ENCODE peak calls at places on chromosomes 5 and 9, in six cellular contexts. One of them, this sample, is unnamed.

GRCh38 chr5:155129513-155129880 is 115.9 kb downstream of the KIF4B start:
- DNase-seq in heart right ventricle: no peak
- DNase-seq in psoas muscle: no peak
- DNase-seq in Peyer's patch: no peak
- DNase-seq in A673: no peak
- DNase-seq in cardiac muscle cell: no peak
- DNase-seq in this sample: no peak

GRCh38 chr5:61401726-61402125 is 69.7 kb downstream of the ZSWIM6 start:
- DNase-seq in Peyer's patch: no peak
- DNase-seq in A673: no peak
- DNase-seq in psoas muscle: no peak
- DNase-seq in cardiac muscle cell: no peak
- DNase-seq in heart right ventricle: no peak
- DNase-seq in this sample: no peak

GRCh38 chr9:70749066-70749465 is 334.6 kb upstream of the KLF9 start:
- DNase-seq in cardiac muscle cell: no peak
- DNase-seq in heart right ventricle: no peak
- DNase-seq in psoas muscle: no peak
- DNase-seq in Peyer's patch: no peak
- DNase-seq in A673: no peak
- DNase-seq in this sample: no peak

GRCh38 chr5:154673506-154673905 is 81.7 kb upstream of the LARP1 start:
- DNase-seq in heart right ventricle: no peak
- DNase-seq in psoas muscle: no peak
- DNase-seq in cardiac muscle cell: no peak
- DNase-seq in A673: no peak
- DNase-seq in Peyer's patch: no peak
- DNase-seq in this sample: no peak

GRCh38 chr9:75997196-75997595 is 106.7 kb downstream of the PCSK5 start:
- DNase-seq in heart right ventricle: no peak
- DNase-seq in psoas muscle: no peak
- DNase-seq in Peyer's patch: no peak
- DNase-seq in A673: no peak
- DNase-seq in cardiac muscle cell: no peak
- DNase-seq in this sample: no peak

GRCh38 chr5:159195775-159196174 is 13.6 kb downstream of the RNF145 start:
- DNase-seq in Peyer's patch: no peak
- DNase-seq in psoas muscle: no peak
- DNase-seq in A673: no peak
- DNase-seq in cardiac muscle cell: no peak
- DNase-seq in heart right ventricle: no peak
- DNase-seq in this sample: no peak

GRCh38 chr5:132079081-132079480 is 5.5 kb downstream of the CSF2 start:
- DNase-seq in Peyer's patch: no peak
- DNase-seq in A673: no peak
- DNase-seq in psoas muscle: peak; percentile 23
- DNase-seq in heart right ventricle: no peak
- DNase-seq in cardiac muscle cell: no peak
- DNase-seq in this sample: no peak

GRCh38 chr9:36150529-36151305 is 14.2 kb downstream of the GLIPR2 start:
- DNase-seq in Peyer's patch: no peak
- DNase-seq in heart right ventricle: no peak
- DNase-seq in cardiac muscle cell: no peak
- DNase-seq in A673: no peak
- DNase-seq in psoas muscle: peak; percentile 8
- DNase-seq in this sample: no peak

GRCh38 chr5:156326718-156327259 is at the start of gene SGCD:
- DNase-seq in heart right ventricle: peak; percentile 71
- DNase-seq in cardiac muscle cell: peak; percentile 46
- DNase-seq in Peyer's patch: no peak
- DNase-seq in psoas muscle: peak; percentile 88
- DNase-seq in A673: no peak
- DNase-seq in this sample: no peak

GRCh38 chr9:24614070-24614469 is 68.4 kb upstream of the IZUMO3 start:
- DNase-seq in psoas muscle: no peak
- DNase-seq in heart right ventricle: no peak
- DNase-seq in Peyer's patch: no peak
- DNase-seq in cardiac muscle cell: peak; percentile 53
- DNase-seq in A673: no peak
- DNase-seq in this sample: no peak

GRCh38 chr9:111983484-111983908 is 86.9 kb downstream of the UGCG start:
- DNase-seq in psoas muscle: no peak
- DNase-seq in Peyer's patch: peak; percentile 61
- DNase-seq in cardiac muscle cell: no peak
- DNase-seq in heart right ventricle: no peak
- DNase-seq in A673: no peak
- DNase-seq in this sample: no peak

GRCh38 chr9:34079181-34079580 is 30.5 kb upstream of the UBAP2 start:
- DNase-seq in A673: no peak
- DNase-seq in cardiac muscle cell: no peak
- DNase-seq in heart right ventricle: no peak
- DNase-seq in psoas muscle: no peak
- DNase-seq in Peyer's patch: no peak
- DNase-seq in this sample: no peak

GRCh38 chr5:122180863-122181519 is 51.6 kb downstream of the ZNF474 start:
- DNase-seq in Peyer's patch: no peak
- DNase-seq in heart right ventricle: no peak
- DNase-seq in A673: no peak
- DNase-seq in cardiac muscle cell: no peak
- DNase-seq in psoas muscle: no peak
- DNase-seq in this sample: no peak

DNA sequence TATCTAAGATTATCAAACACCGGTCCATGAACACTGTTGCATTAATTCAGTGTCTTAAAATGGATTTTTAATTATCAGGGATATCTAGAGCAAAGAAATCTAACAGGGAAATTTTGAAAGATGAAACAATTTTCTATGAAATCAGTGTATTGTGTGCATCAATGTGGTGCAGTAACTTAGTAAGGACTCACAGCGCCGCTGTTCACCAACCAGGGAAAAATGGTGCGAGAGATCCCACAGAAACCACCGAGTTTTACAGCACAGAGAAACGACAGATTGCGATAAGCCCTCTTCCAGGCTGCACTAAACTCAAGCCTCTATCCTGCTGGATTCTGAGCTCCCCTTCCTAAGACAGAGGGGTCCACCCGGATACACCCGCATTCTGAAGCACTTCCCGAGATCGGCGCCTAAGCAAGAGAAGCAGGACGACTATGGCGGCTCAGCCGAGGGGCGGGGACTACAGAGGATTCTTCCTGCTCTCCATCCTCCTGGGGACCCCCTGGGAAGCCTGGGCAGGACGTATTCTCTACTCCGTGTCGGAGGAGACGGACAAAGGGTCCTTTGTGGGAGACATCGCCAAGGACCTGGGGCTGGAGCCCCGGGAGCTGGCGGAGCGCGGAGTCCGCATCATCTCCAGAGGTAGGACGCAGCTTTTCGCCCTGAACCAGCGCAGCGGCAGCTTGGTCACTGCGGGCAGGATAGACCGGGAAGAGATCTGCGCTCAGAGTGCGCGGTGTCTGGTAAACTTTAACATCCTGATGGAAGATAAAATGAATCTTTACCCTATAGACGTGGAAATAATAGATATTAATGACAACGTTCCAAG is at the start of gene PCDHGA7:
- DNase-seq in psoas muscle: no peak
- DNase-seq in Peyer's patch: no peak
- DNase-seq in cardiac muscle cell: no peak
- DNase-seq in heart right ventricle: no peak
- DNase-seq in A673: peak; percentile 68
- DNase-seq in this sample: no peak
- H3K9me3 ChIP-seq in psoas muscle: no peaks in the 10 kb centered on the region
- H3K9me3 ChIP-seq in Peyer's patch: no peaks in the 10 kb centered on the region
- H3K9me3 ChIP-seq in cardiac muscle cell: no peaks in the 10 kb centered on the region
- H3K9me3 ChIP-seq in heart right ventricle: peaks cover 35% of the 10 kb centered on the region
- H3K9me3 ChIP-seq in A673: peaks cover 47% of the 10 kb centered on the region
- H3K9me3 ChIP-seq in this sample: peaks cover 19% of the 10 kb centered on the region

GRCh38 chr5:103075442-103075841 is 44.5 kb downstream of the GIN1 start:
- DNase-seq in A673: no peak
- DNase-seq in Peyer's patch: no peak
- DNase-seq in cardiac muscle cell: no peak
- DNase-seq in psoas muscle: no peak
- DNase-seq in heart right ventricle: no peak
- DNase-seq in this sample: no peak
- H3K9me3 ChIP-seq in A673: peaks cover 18% of the 10 kb centered on the region
- H3K9me3 ChIP-seq in Peyer's patch: no peaks in the 10 kb centered on the region
- H3K9me3 ChIP-seq in cardiac muscle cell: no peaks in the 10 kb centered on the region
- H3K9me3 ChIP-seq in psoas muscle: peaks cover 52% of the 10 kb centered on the region
- H3K9me3 ChIP-seq in heart right ventricle: peaks cover 39% of the 10 kb centered on the region
- H3K9me3 ChIP-seq in this sample: peaks cover 2% of the 10 kb centered on the region

GRCh38 chr9:61670616-61671015 is 480.8 kb downstream of the SPATA31A7 start:
- DNase-seq in heart right ventricle: no peak
- DNase-seq in cardiac muscle cell: no peak
- DNase-seq in Peyer's patch: peak; percentile 7
- DNase-seq in psoas muscle: no peak
- DNase-seq in A673: no peak
- DNase-seq in this sample: no peak
- H3K9me3 ChIP-seq in heart right ventricle: no peaks in the 10 kb centered on the region
- H3K9me3 ChIP-seq in cardiac muscle cell: no peaks in the 10 kb centered on the region
- H3K9me3 ChIP-seq in Peyer's patch: no peaks in the 10 kb centered on the region
- H3K9me3 ChIP-seq in psoas muscle: no peaks in the 10 kb centered on the region
- H3K9me3 ChIP-seq in A673: peaks cover 18% of the 10 kb centered on the region
- H3K9me3 ChIP-seq in this sample: no peaks in the 10 kb centered on the region

GRCh38 chr5:150901446-150901845 is 3.3 kb downstream of the ZNF300 start:
- DNase-seq in Peyer's patch: no peak
- DNase-seq in heart right ventricle: no peak
- DNase-seq in A673: no peak
- DNase-seq in psoas muscle: no peak
- DNase-seq in cardiac muscle cell: no peak
- DNase-seq in this sample: no peak
- H3K9me3 ChIP-seq in Peyer's patch: no peaks in the 10 kb centered on the region
- H3K9me3 ChIP-seq in heart right ventricle: peaks cover 65% of the 10 kb centered on the region
- H3K9me3 ChIP-seq in A673: peaks cover 72% of the 10 kb centered on the region
- H3K9me3 ChIP-seq in psoas muscle: peaks cover 69% of the 10 kb centered on the region
- H3K9me3 ChIP-seq in cardiac muscle cell: no peaks in the 10 kb centered on the region
- H3K9me3 ChIP-seq in this sample: peaks cover 13% of the 10 kb centered on the region

GRCh38 chr5:138650196-138650595 is 75.0 kb upstream of the HSPA9 start:
- DNase-seq in cardiac muscle cell: no peak
- DNase-seq in A673: no peak
- DNase-seq in psoas muscle: no peak
- DNase-seq in heart right ventricle: no peak
- DNase-seq in Peyer's patch: no peak
- DNase-seq in this sample: no peak

GRCh38 chr5:138649316-138649720 is 74.1 kb upstream of the HSPA9 start:
- DNase-seq in heart right ventricle: no peak
- DNase-seq in psoas muscle: no peak
- DNase-seq in cardiac muscle cell: no peak
- DNase-seq in A673: peak; percentile 69
- DNase-seq in Peyer's patch: no peak
- DNase-seq in this sample: no peak

GRCh38 chr5:138649775-138650174 is 74.6 kb upstream of the HSPA9 start:
- DNase-seq in psoas muscle: no peak
- DNase-seq in Peyer's patch: no peak
- DNase-seq in A673: peak; percentile 29
- DNase-seq in cardiac muscle cell: no peak
- DNase-seq in heart right ventricle: no peak
- DNase-seq in this sample: no peak

GRCh38 chr5:138647794-138648193 is 72.6 kb upstream of the HSPA9 start:
- DNase-seq in psoas muscle: no peak
- DNase-seq in Peyer's patch: no peak
- DNase-seq in heart right ventricle: no peak
- DNase-seq in A673: no peak
- DNase-seq in cardiac muscle cell: no peak
- DNase-seq in this sample: no peak

GRCh38 chr5:138648841-138649240 is 73.6 kb upstream of the HSPA9 start:
- DNase-seq in Peyer's patch: no peak
- DNase-seq in A673: no peak
- DNase-seq in heart right ventricle: no peak
- DNase-seq in psoas muscle: no peak
- DNase-seq in cardiac muscle cell: no peak
- DNase-seq in this sample: no peak
- H3K9me3 ChIP-seq in Peyer's patch: no peaks in the 10 kb centered on the region
- H3K9me3 ChIP-seq in A673: no peaks in the 10 kb centered on the region
- H3K9me3 ChIP-seq in heart right ventricle: no peaks in the 10 kb centered on the region
- H3K9me3 ChIP-seq in psoas muscle: no peaks in the 10 kb centered on the region
- H3K9me3 ChIP-seq in cardiac muscle cell: no peaks in the 10 kb centered on the region
- H3K9me3 ChIP-seq in this sample: no peaks in the 10 kb centered on the region

DNA sequence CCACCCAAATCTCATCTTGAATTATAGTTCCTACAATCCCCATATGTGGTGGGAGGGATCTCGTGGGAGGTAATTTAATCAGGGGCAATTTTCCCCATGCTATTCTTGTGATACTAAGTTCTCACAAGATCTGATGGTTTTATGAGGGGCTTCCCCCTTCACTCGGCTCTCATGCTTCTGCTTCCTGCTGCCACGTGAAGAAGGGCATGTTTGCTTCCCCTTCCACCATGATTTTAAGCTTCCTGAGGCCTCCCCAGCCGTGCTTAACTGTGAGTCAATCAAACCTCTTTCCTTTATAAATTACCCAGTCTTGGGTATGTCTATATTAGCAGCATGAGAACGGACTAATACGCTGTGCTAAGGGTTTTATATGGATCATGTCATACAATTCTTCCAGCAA is 72.3 kb downstream of the TLE4 start:
- DNase-seq in psoas muscle: no peak
- DNase-seq in cardiac muscle cell: no peak
- DNase-seq in heart right ventricle: no peak
- DNase-seq in Peyer's patch: no peak
- DNase-seq in A673: no peak
- DNase-seq in this sample: no peak
- H3K9me3 ChIP-seq in psoas muscle: no peaks in the 10 kb centered on the region
- H3K9me3 ChIP-seq in cardiac muscle cell: no peaks in the 10 kb centered on the region
- H3K9me3 ChIP-seq in heart right ventricle: no peaks in the 10 kb centered on the region
- H3K9me3 ChIP-seq in Peyer's patch: no peaks in the 10 kb centered on the region
- H3K9me3 ChIP-seq in A673: peaks cover 6% of the 10 kb centered on the region
- H3K9me3 ChIP-seq in this sample: peaks cover 2% of the 10 kb centered on the region

GRCh38 chr5:106314221-106314824 is 1356.4 kb downstream of the EFNA5 start:
- DNase-seq in psoas muscle: no peak
- DNase-seq in Peyer's patch: no peak
- DNase-seq in A673: no peak
- DNase-seq in cardiac muscle cell: no peak
- DNase-seq in heart right ventricle: no peak
- DNase-seq in this sample: no peak
- H3K9me3 ChIP-seq in psoas muscle: no peaks in the 10 kb centered on the region
- H3K9me3 ChIP-seq in Peyer's patch: no peaks in the 10 kb centered on the region
- H3K9me3 ChIP-seq in A673: no peaks in the 10 kb centered on the region
- H3K9me3 ChIP-seq in cardiac muscle cell: no peaks in the 10 kb centered on the region
- H3K9me3 ChIP-seq in heart right ventricle: no peaks in the 10 kb centered on the region
- H3K9me3 ChIP-seq in this sample: no peaks in the 10 kb centered on the region

GRCh38 chr9:99678550-99678949 is 143.1 kb upstream of the NR4A3 start:
- DNase-seq in cardiac muscle cell: no peak
- DNase-seq in heart right ventricle: no peak
- DNase-seq in A673: no peak
- DNase-seq in psoas muscle: no peak
- DNase-seq in Peyer's patch: no peak
- DNase-seq in this sample: no peak
- H3K9me3 ChIP-seq in cardiac muscle cell: no peaks in the 10 kb centered on the region
- H3K9me3 ChIP-seq in heart right ventricle: no peaks in the 10 kb centered on the region
- H3K9me3 ChIP-seq in A673: no peaks in the 10 kb centered on the region
- H3K9me3 ChIP-seq in psoas muscle: no peaks in the 10 kb centered on the region
- H3K9me3 ChIP-seq in Peyer's patch: no peaks in the 10 kb centered on the region
- H3K9me3 ChIP-seq in this sample: no peaks in the 10 kb centered on the region

This sample was measured in T-helper 17 cell.